ENCODE peak calls at places on chromosome 17, in five cellular contexts. One of them, this sample, is unnamed.

GRCh38 chr17:83007504-83008475 is 71.6 kb upstream of the METRNL start:
- DNase-seq in A549: no peak
- DNase-seq in breast epithelium: no peak
- DNase-seq in heart left ventricle: no peak
- DNase-seq in ovary: no peak
- DNase-seq in this sample: no peak

GRCh38 chr17:42704495-42705494 is 22.5 kb downstream of the CNTNAP1 start:
- DNase-seq in A549: no peak
- DNase-seq in breast epithelium: no peak
- DNase-seq in heart left ventricle: no peak
- DNase-seq in ovary: no peak
- DNase-seq in this sample: no peak

GRCh38 chr17:18974407-18975149 is 22.6 kb downstream of the SLC5A10 start:
- DNase-seq in A549: no peak
- DNase-seq in breast epithelium: no peak
- DNase-seq in heart left ventricle: no peak
- DNase-seq in ovary: no peak
- DNase-seq in this sample: no peak

GRCh38 chr17:48352630-48353029 is 77.4 kb downstream of the SKAP1 start:
- DNase-seq in A549: no peak
- DNase-seq in breast epithelium: no peak
- DNase-seq in heart left ventricle: no peak
- DNase-seq in ovary: no peak
- DNase-seq in this sample: no peak

GRCh38 chr17:80423536-80424225 is 8.7 kb downstream of the ENDOV start:
- DNase-seq in A549: no peak
- DNase-seq in breast epithelium: no peak
- DNase-seq in heart left ventricle: no peak
- DNase-seq in ovary: peak
- DNase-seq in this sample: no peak

GRCh38 chr17:80051681-80052080 is 15.2 kb downstream of the CCDC40 start:
- DNase-seq in A549: no peak
- DNase-seq in breast epithelium: no peak
- DNase-seq in heart left ventricle: no peak
- DNase-seq in ovary: no peak
- DNase-seq in this sample: no peak

GRCh38 chr17:44087319-44087718 is 16.8 kb downstream of the G6PC3 start:
- DNase-seq in A549: no peak
- DNase-seq in breast epithelium: no peak
- DNase-seq in heart left ventricle: no peak
- DNase-seq in ovary: no peak
- DNase-seq in this sample: peak

GRCh38 chr17:74210191-74211140 is 2.9 kb upstream of the TTYH2 start:
- DNase-seq in A549: peak
- DNase-seq in breast epithelium: peak
- DNase-seq in heart left ventricle: peak
- DNase-seq in ovary: peak
- DNase-seq in this sample: peak

GRCh38 chr17:79562117-79562805 is 48.6 kb downstream of the RBFOX3 start:
- DNase-seq in A549: no peak
- DNase-seq in breast epithelium: no peak
- DNase-seq in heart left ventricle: no peak
- DNase-seq in ovary: no peak
- DNase-seq in this sample: no peak

GRCh38 chr17:77564278-77564920 is 394.1 kb upstream of the TNRC6C start:
- DNase-seq in A549: no peak
- DNase-seq in breast epithelium: no peak
- DNase-seq in heart left ventricle: no peak
- DNase-seq in ovary: no peak
- DNase-seq in this sample: no peak

GRCh38 chr17:79019631-79020584 is 4.1 kb upstream of the C1QTNF1 start:
- DNase-seq in A549: peak
- DNase-seq in breast epithelium: peak
- DNase-seq in heart left ventricle: peak
- DNase-seq in ovary: peak
- DNase-seq in this sample: peak

GRCh38 chr17:31825961-31826691 is 32.9 kb downstream of the COPRS start:
- DNase-seq in A549: no peak
- DNase-seq in breast epithelium: no peak
- DNase-seq in heart left ventricle: no peak
- DNase-seq in ovary: no peak
- DNase-seq in this sample: no peak

GRCh38 chr17:82937411-82938371 is 97.9 kb upstream of the ZNF750 start:
- DNase-seq in A549: no peak
- DNase-seq in breast epithelium: peak
- DNase-seq in heart left ventricle: peak
- DNase-seq in ovary: peak
- DNase-seq in this sample: no peak

GRCh38 chr17:81040791-81041337 is 5.9 kb downstream of the BAIAP2 start:
- DNase-seq in A549: peak
- DNase-seq in breast epithelium: no peak
- DNase-seq in heart left ventricle: no peak
- DNase-seq in ovary: no peak
- DNase-seq in this sample: peak

GRCh38 chr17:11986179-11986938 is 10.9 kb downstream of the ZNF18 start:
- DNase-seq in A549: no peak
- DNase-seq in breast epithelium: no peak
- DNase-seq in heart left ventricle: no peak
- DNase-seq in ovary: no peak
- DNase-seq in this sample: no peak

GRCh38 chr17:12046786-12047185 is 26.1 kb downstream of the MAP2K4 start:
- DNase-seq in A549: no peak
- DNase-seq in breast epithelium: no peak
- DNase-seq in heart left ventricle: no peak
- DNase-seq in ovary: no peak
- DNase-seq in this sample: no peak

GRCh38 chr17:80261159-80261894 is 675 bp downstream of the RNF213 start:
- DNase-seq in A549: peak
- DNase-seq in breast epithelium: peak
- DNase-seq in heart left ventricle: no peak
- DNase-seq in ovary: peak
- DNase-seq in this sample: peak

GRCh38 chr17:9900019-9900594 is 5.0 kb downstream of the RCVRN start:
- DNase-seq in A549: no peak
- DNase-seq in breast epithelium: no peak
- DNase-seq in heart left ventricle: no peak
- DNase-seq in ovary: no peak
- DNase-seq in this sample: no peak

GRCh38 chr17:46190763-46191162 is 2.5 kb downstream of the KANSL1 start:
- DNase-seq in A549: no peak
- DNase-seq in breast epithelium: no peak
- DNase-seq in heart left ventricle: no peak
- DNase-seq in ovary: no peak
- DNase-seq in this sample: no peak

GRCh38 chr17:40963838-40964237 is 2.9 kb downstream of the KRT39 start:
- DNase-seq in A549: peak
- DNase-seq in breast epithelium: no peak
- DNase-seq in heart left ventricle: no peak
- DNase-seq in ovary: no peak
- DNase-seq in this sample: peak

GRCh38 chr17:37124825-37125181 is 176.0 kb downstream of the AATF start:
- DNase-seq in A549: no peak
- DNase-seq in breast epithelium: no peak
- DNase-seq in heart left ventricle: no peak
- DNase-seq in ovary: no peak
- DNase-seq in this sample: no peak

GRCh38 chr17:62910277-62910676 is 55.8 kb upstream of the TANC2 start:
- DNase-seq in A549: no peak
- DNase-seq in breast epithelium: no peak
- DNase-seq in heart left ventricle: no peak
- DNase-seq in ovary: no peak
- DNase-seq in this sample: no peak

GRCh38 chr17:57104461-57105175 is 19.6 kb downstream of the AKAP1 start:
- DNase-seq in A549: no peak
- DNase-seq in breast epithelium: no peak
- DNase-seq in heart left ventricle: no peak
- DNase-seq in ovary: no peak
- DNase-seq in this sample: no peak

GRCh38 chr17:2916362-2916928 is 120.2 kb downstream of the RAP1GAP2 start:
- DNase-seq in A549: no peak
- DNase-seq in breast epithelium: no peak
- DNase-seq in heart left ventricle: no peak
- DNase-seq in ovary: no peak
- DNase-seq in this sample: no peak

GRCh38 chr17:43970366-43970765 is 16.6 kb upstream of the PYY start:
- DNase-seq in A549: no peak
- DNase-seq in breast epithelium: no peak
- DNase-seq in heart left ventricle: no peak
- DNase-seq in ovary: no peak
- DNase-seq in this sample: no peak

GRCh38 chr17:27529230-27529796 is 73.1 kb downstream of the KSR1 start:
- DNase-seq in A549: no peak
- DNase-seq in breast epithelium: no peak
- DNase-seq in heart left ventricle: no peak
- DNase-seq in ovary: no peak
- DNase-seq in this sample: peak

GRCh38 chr17:75612906-75613626 is 20.2 kb upstream of the SMIM5 start:
- DNase-seq in A549: no peak
- DNase-seq in breast epithelium: no peak
- DNase-seq in heart left ventricle: peak
- DNase-seq in ovary: no peak
- DNase-seq in this sample: no peak

GRCh38 chr17:75610103-75610984 is 22.7 kb downstream of the MYO15B start:
- DNase-seq in A549: peak
- DNase-seq in breast epithelium: no peak
- DNase-seq in heart left ventricle: peak
- DNase-seq in ovary: no peak
- DNase-seq in this sample: no peak

GRCh38 chr17:75614006-75614405 is 19.2 kb upstream of the SMIM5 start:
- DNase-seq in A549: no peak
- DNase-seq in breast epithelium: no peak
- DNase-seq in heart left ventricle: peak
- DNase-seq in ovary: no peak
- DNase-seq in this sample: no peak

GRCh38 chr17:75614556-75615270 is 18.5 kb upstream of the SMIM5 start:
- DNase-seq in A549: no peak
- DNase-seq in breast epithelium: no peak
- DNase-seq in heart left ventricle: peak
- DNase-seq in ovary: no peak
- DNase-seq in this sample: no peak

DNA sequence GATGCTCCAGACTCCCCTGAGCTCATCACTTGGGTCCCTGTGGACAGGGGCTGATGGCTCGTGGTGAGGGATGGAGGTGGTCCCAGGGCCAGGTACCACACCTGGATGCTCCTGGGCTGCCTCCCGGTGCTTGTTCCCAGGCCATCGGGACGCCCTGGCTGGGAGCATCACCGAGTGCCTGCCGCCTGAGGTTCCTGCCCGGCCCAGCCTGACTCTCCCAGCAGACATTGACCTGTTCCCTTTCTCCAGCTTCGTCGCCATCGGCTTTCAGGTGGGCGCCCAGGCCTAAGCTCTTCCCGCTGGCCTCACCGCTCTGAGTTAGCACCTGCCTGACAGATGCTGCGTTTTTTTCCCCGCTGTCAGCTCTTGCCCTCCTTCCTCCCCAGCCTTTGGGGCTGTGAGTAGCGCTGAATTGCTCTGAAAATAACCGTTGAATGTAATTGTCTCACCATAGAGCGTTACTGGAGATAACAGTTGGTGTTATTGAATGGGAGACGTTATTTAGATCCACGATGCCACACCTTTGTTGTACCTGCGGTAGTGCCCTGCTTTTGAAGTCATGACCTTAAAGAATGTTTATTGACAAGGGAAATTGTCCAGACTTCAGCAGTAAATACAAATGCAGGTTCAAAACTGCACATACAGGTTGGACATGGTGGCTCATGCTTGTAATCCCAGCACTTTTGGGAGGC is 21.3 kb upstream of the SMIM5 start:
- DNase-seq in A549: no peak
- DNase-seq in breast epithelium: no peak
- DNase-seq in heart left ventricle: peak
- DNase-seq in ovary: no peak
- DNase-seq in this sample: no peak
- TF ChIP-seq POLR2A in A549: no peak
- TF ChIP-seq POLR2A in breast epithelium: no peak
- TF ChIP-seq POLR2A in heart left ventricle: no peak
- TF ChIP-seq POLR2A in ovary: no peak
- TF ChIP-seq POLR2A in this sample: no peak

DNA sequence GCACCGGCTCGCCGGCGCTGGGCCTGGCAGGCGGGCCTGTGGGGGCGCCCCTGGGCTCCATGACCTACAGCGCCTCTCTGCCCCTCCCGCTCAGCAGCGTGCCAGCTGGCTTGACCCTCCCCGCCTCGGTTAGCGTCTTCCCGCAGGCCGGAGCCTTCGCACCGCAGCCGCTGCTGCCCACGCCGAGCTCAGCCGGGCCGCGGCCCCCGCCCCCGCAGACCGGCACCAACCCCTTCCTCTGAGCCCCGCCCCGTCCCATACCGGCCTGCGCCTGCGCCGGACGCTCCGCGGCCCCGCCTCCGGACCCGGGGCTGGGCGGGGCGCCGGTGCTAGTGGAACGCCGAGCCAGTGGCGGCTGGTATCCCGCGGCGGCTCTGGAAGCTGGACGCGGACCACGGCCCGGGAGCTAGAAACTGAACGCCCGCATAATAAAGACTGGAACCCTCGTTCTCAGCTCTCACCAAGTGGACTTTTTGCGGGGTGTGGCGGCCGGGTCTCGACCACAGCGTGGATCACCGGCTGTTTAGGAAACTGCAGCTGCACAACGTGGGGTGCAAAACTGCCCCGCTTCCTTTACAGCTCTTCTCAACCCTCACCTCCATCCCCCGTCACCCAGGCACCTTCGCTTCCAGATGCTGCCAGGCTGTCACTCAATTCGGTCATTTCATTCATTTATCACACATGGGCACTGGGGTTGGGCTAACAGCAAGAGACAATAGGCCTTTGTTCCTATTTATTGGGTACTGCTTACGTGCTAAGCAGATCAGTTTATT is 4.9 kb upstream of the SPATA20 start:
- DNase-seq in A549: peak
- DNase-seq in breast epithelium: peak
- DNase-seq in heart left ventricle: peak
- DNase-seq in ovary: peak
- DNase-seq in this sample: peak
- TF ChIP-seq POLR2A in A549: peak
- TF ChIP-seq POLR2A in breast epithelium: no peak
- TF ChIP-seq POLR2A in heart left ventricle: no peak
- TF ChIP-seq POLR2A in ovary: peak
- TF ChIP-seq POLR2A in this sample: peak

GRCh38 chr17:51120357-51120738 is 320 bp downstream of the SPAG9 start:
- DNase-seq in A549: peak
- DNase-seq in breast epithelium: peak
- DNase-seq in heart left ventricle: no peak
- DNase-seq in ovary: no peak
- DNase-seq in this sample: no peak
- TF ChIP-seq POLR2A in A549: no peak
- TF ChIP-seq POLR2A in breast epithelium: no peak
- TF ChIP-seq POLR2A in heart left ventricle: no peak
- TF ChIP-seq POLR2A in ovary: no peak
- TF ChIP-seq POLR2A in this sample: no peak

GRCh38 chr17:50466371-50467113 is 2.1 kb downstream of the CHAD start:
- DNase-seq in A549: no peak
- DNase-seq in breast epithelium: peak
- DNase-seq in heart left ventricle: no peak
- DNase-seq in ovary: no peak
- DNase-seq in this sample: no peak
- TF ChIP-seq POLR2A in A549: no peak
- TF ChIP-seq POLR2A in breast epithelium: no peak
- TF ChIP-seq POLR2A in heart left ventricle: no peak
- TF ChIP-seq POLR2A in ovary: no peak
- TF ChIP-seq POLR2A in this sample: no peak

This sample was measured in NB4.